ENCODE peak calls at places on chromosome 19, in seven cellular contexts. One of them, this sample, is unnamed.

GRCh38 chr19:55352746-55353145 is 1.8 kb downstream of the COX6B2 start:
- DNase-seq in endodermal cell: no peak
- DNase-seq in lower lobe of right lung: no peak
- DNase-seq in CD8-positive, alpha-beta memory T cell: no peak
- DNase-seq in tibial artery: no peak
- DNase-seq in thoracic aorta: no peak
- DNase-seq in pancreas: no peak
- DNase-seq in this sample: no peak

GRCh38 chr19:9306443-9306842 is 3.2 kb downstream of the ZNF699 start:
- DNase-seq in pancreas: no peak
- DNase-seq in CD8-positive, alpha-beta memory T cell: no peak
- DNase-seq in tibial artery: no peak
- DNase-seq in thoracic aorta: no peak
- DNase-seq in endodermal cell: no peak
- DNase-seq in lower lobe of right lung: no peak
- DNase-seq in this sample: no peak

GRCh38 chr19:48991823-48992570 is 1.1 kb downstream of the GYS1 start:
- DNase-seq in tibial artery: peak; percentile 90
- DNase-seq in lower lobe of right lung: peak; percentile 63
- DNase-seq in CD8-positive, alpha-beta memory T cell: no peak
- DNase-seq in endodermal cell: peak; percentile 80
- DNase-seq in thoracic aorta: peak; percentile 68
- DNase-seq in pancreas: no peak
- DNase-seq in this sample: peak; percentile 74

GRCh38 chr19:15471639-15472101 is 7.3 kb upstream of the RASAL3 start:
- DNase-seq in CD8-positive, alpha-beta memory T cell: no peak
- DNase-seq in lower lobe of right lung: no peak
- DNase-seq in pancreas: no peak
- DNase-seq in tibial artery: no peak
- DNase-seq in thoracic aorta: no peak
- DNase-seq in endodermal cell: peak; percentile 82
- DNase-seq in this sample: no peak

GRCh38 chr19:9323557-9323918 is 441 bp upstream of the ZNF559 start:
- DNase-seq in pancreas: peak; percentile 54
- DNase-seq in lower lobe of right lung: peak; percentile 67
- DNase-seq in CD8-positive, alpha-beta memory T cell: no peak
- DNase-seq in tibial artery: peak; percentile 83
- DNase-seq in thoracic aorta: peak; percentile 14
- DNase-seq in endodermal cell: no peak
- DNase-seq in this sample: peak; percentile 44

GRCh38 chr19:39937792-39938191 is 3.4 kb upstream of the FCGBP start:
- DNase-seq in pancreas: no peak
- DNase-seq in CD8-positive, alpha-beta memory T cell: no peak
- DNase-seq in lower lobe of right lung: no peak
- DNase-seq in endodermal cell: no peak
- DNase-seq in tibial artery: no peak
- DNase-seq in thoracic aorta: no peak
- DNase-seq in this sample: no peak

GRCh38 chr19:40717880-40718773 is 1.2 kb downstream of the ITPKC start:
- DNase-seq in CD8-positive, alpha-beta memory T cell: peak; percentile 4
- DNase-seq in tibial artery: peak; percentile 81
- DNase-seq in thoracic aorta: no peak
- DNase-seq in pancreas: peak; percentile 72
- DNase-seq in endodermal cell: peak; percentile 68
- DNase-seq in lower lobe of right lung: peak; percentile 74
- DNase-seq in this sample: peak; percentile 41

GRCh38 chr19:6273701-6274601 is 5.8 kb downstream of the MLLT1 start:
- DNase-seq in endodermal cell: no peak
- DNase-seq in pancreas: peak; percentile 75
- DNase-seq in lower lobe of right lung: peak; percentile 88
- DNase-seq in thoracic aorta: peak; percentile 90
- DNase-seq in CD8-positive, alpha-beta memory T cell: no peak
- DNase-seq in tibial artery: peak; percentile 98
- DNase-seq in this sample: peak; percentile 92

GRCh38 chr19:33601583-33601982 is 20.2 kb upstream of the CHST8 start:
- DNase-seq in lower lobe of right lung: no peak
- DNase-seq in thoracic aorta: no peak
- DNase-seq in tibial artery: no peak
- DNase-seq in pancreas: no peak
- DNase-seq in endodermal cell: no peak
- DNase-seq in CD8-positive, alpha-beta memory T cell: no peak
- DNase-seq in this sample: no peak

GRCh38 chr19:28705008-28705407 is 507.9 kb downstream of the UQCRFS1 start:
- DNase-seq in thoracic aorta: no peak
- DNase-seq in endodermal cell: no peak
- DNase-seq in pancreas: no peak
- DNase-seq in CD8-positive, alpha-beta memory T cell: no peak
- DNase-seq in tibial artery: no peak
- DNase-seq in lower lobe of right lung: no peak
- DNase-seq in this sample: no peak

GRCh38 chr19:47190167-47190727 is 40.8 kb downstream of the BBC3 start:
- DNase-seq in endodermal cell: no peak
- DNase-seq in tibial artery: peak; percentile 93
- DNase-seq in lower lobe of right lung: peak; percentile 88
- DNase-seq in thoracic aorta: peak; percentile 54
- DNase-seq in CD8-positive, alpha-beta memory T cell: peak; percentile 67
- DNase-seq in pancreas: peak; percentile 63
- DNase-seq in this sample: peak; percentile 38

GRCh38 chr19:7848779-7849457 is 18.9 kb downstream of the EVI5L start:
- DNase-seq in lower lobe of right lung: no peak
- DNase-seq in CD8-positive, alpha-beta memory T cell: no peak
- DNase-seq in tibial artery: no peak
- DNase-seq in pancreas: no peak
- DNase-seq in thoracic aorta: no peak
- DNase-seq in endodermal cell: no peak
- DNase-seq in this sample: no peak

GRCh38 chr19:28868836-28869235 is 344.1 kb downstream of the UQCRFS1 start:
- DNase-seq in CD8-positive, alpha-beta memory T cell: no peak
- DNase-seq in endodermal cell: no peak
- DNase-seq in tibial artery: no peak
- DNase-seq in lower lobe of right lung: no peak
- DNase-seq in pancreas: no peak
- DNase-seq in thoracic aorta: no peak
- DNase-seq in this sample: no peak

GRCh38 chr19:6528544-6529121 is 2.2 kb upstream of the TNFSF9 start:
- DNase-seq in pancreas: no peak
- DNase-seq in endodermal cell: peak; percentile 71
- DNase-seq in thoracic aorta: no peak
- DNase-seq in lower lobe of right lung: peak; percentile 57
- DNase-seq in tibial artery: peak; percentile 80
- DNase-seq in CD8-positive, alpha-beta memory T cell: no peak
- DNase-seq in this sample: no peak

GRCh38 chr19:30076751-30077670 is 135.0 kb downstream of the URI1 start:
- DNase-seq in pancreas: peak; percentile 41
- DNase-seq in lower lobe of right lung: no peak
- DNase-seq in CD8-positive, alpha-beta memory T cell: no peak
- DNase-seq in thoracic aorta: no peak
- DNase-seq in tibial artery: peak; percentile 41
- DNase-seq in endodermal cell: peak; percentile 38
- DNase-seq in this sample: no peak

GRCh38 chr19:58434217-58434616 is 5.7 kb downstream of the ZNF132 start:
- DNase-seq in tibial artery: no peak
- DNase-seq in CD8-positive, alpha-beta memory T cell: no peak
- DNase-seq in thoracic aorta: no peak
- DNase-seq in pancreas: no peak
- DNase-seq in lower lobe of right lung: no peak
- DNase-seq in endodermal cell: no peak
- DNase-seq in this sample: no peak

GRCh38 chr19:57302020-57302465 is 18.2 kb upstream of the ZNF543 start:
- DNase-seq in lower lobe of right lung: no peak
- DNase-seq in CD8-positive, alpha-beta memory T cell: no peak
- DNase-seq in thoracic aorta: no peak
- DNase-seq in pancreas: no peak
- DNase-seq in tibial artery: peak; percentile 75
- DNase-seq in endodermal cell: no peak
- DNase-seq in this sample: no peak

GRCh38 chr19:14519860-14520407 is 1.7 kb upstream of the DNAJB1 start:
- DNase-seq in lower lobe of right lung: no peak
- DNase-seq in thoracic aorta: no peak
- DNase-seq in endodermal cell: no peak
- DNase-seq in pancreas: peak; percentile 60
- DNase-seq in tibial artery: no peak
- DNase-seq in CD8-positive, alpha-beta memory T cell: no peak
- DNase-seq in this sample: no peak

GRCh38 chr19:57935731-57936130 is 529 bp upstream of the ZNF418 start:
- DNase-seq in CD8-positive, alpha-beta memory T cell: no peak
- DNase-seq in thoracic aorta: no peak
- DNase-seq in lower lobe of right lung: no peak
- DNase-seq in endodermal cell: no peak
- DNase-seq in pancreas: no peak
- DNase-seq in tibial artery: no peak
- DNase-seq in this sample: no peak

GRCh38 chr19:29704562-29705558 is 10.2 kb downstream of the C19orf12 start:
- DNase-seq in CD8-positive, alpha-beta memory T cell: no peak
- DNase-seq in lower lobe of right lung: no peak
- DNase-seq in tibial artery: no peak
- DNase-seq in pancreas: peak; percentile 16
- DNase-seq in thoracic aorta: no peak
- DNase-seq in endodermal cell: no peak
- DNase-seq in this sample: no peak

GRCh38 chr19:52786078-52786463 is 520 bp downstream of the ZNF600 start:
- DNase-seq in tibial artery: no peak
- DNase-seq in CD8-positive, alpha-beta memory T cell: peak; percentile 4
- DNase-seq in endodermal cell: peak; percentile 62
- DNase-seq in thoracic aorta: no peak
- DNase-seq in lower lobe of right lung: no peak
- DNase-seq in pancreas: peak; percentile 59
- DNase-seq in this sample: peak; percentile 4

GRCh38 chr19:35879068-35879467 is 10.7 kb downstream of the APLP1 start:
- DNase-seq in lower lobe of right lung: no peak
- DNase-seq in thoracic aorta: no peak
- DNase-seq in CD8-positive, alpha-beta memory T cell: no peak
- DNase-seq in tibial artery: no peak
- DNase-seq in endodermal cell: no peak
- DNase-seq in pancreas: no peak
- DNase-seq in this sample: no peak

GRCh38 chr19:48415869-48416268 is 22.4 kb downstream of the GRIN2D start:
- DNase-seq in tibial artery: no peak
- DNase-seq in endodermal cell: no peak
- DNase-seq in lower lobe of right lung: no peak
- DNase-seq in thoracic aorta: no peak
- DNase-seq in pancreas: no peak
- DNase-seq in CD8-positive, alpha-beta memory T cell: no peak
- DNase-seq in this sample: no peak

GRCh38 chr19:19822148-19822429 is 539 bp upstream of the ZNF506 start:
- DNase-seq in CD8-positive, alpha-beta memory T cell: no peak
- DNase-seq in lower lobe of right lung: no peak
- DNase-seq in thoracic aorta: no peak
- DNase-seq in endodermal cell: no peak
- DNase-seq in pancreas: peak; percentile 57
- DNase-seq in tibial artery: no peak
- DNase-seq in this sample: no peak

DNA sequence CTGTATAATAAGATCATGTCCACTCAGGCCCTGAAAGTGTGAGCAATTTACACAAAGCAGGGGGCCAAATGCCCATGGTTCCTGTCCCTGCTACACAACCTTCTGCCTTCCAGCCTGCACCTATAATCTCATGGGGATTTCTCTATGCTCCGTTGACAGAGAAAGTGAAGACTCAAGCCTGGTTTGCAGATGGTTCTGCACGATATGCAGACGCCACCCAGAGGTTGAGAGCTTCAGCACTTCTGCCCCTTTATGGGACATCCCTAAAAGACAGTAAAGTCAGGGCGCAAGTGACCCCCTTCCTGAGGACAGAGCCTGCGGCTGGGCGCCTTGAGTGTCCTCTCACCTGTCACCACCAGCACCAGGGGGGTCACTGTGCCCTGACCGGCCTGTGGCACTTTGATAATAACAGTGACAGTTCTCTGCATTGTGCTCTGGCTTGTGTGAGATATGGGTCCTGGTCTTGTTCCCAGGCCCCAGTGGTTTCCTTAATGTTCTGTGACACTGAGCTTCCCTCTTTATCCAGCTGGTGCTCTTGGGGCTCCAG is 15.1 kb downstream of the LILRA5 start:
- DNase-seq in thoracic aorta: no peak
- DNase-seq in endodermal cell: no peak
- DNase-seq in pancreas: no peak
- DNase-seq in tibial artery: no peak
- DNase-seq in CD8-positive, alpha-beta memory T cell: no peak
- DNase-seq in lower lobe of right lung: no peak
- DNase-seq in this sample: no peak
- H3K4me1 ChIP-seq in thoracic aorta: no peaks in the 10 kb centered on the region
- H3K4me1 ChIP-seq in endodermal cell: no peaks in the 10 kb centered on the region
- H3K4me1 ChIP-seq in pancreas: no peaks in the 10 kb centered on the region
- H3K4me1 ChIP-seq in tibial artery: no peaks in the 10 kb centered on the region
- H3K4me1 ChIP-seq in CD8-positive, alpha-beta memory T cell: no peaks in the 10 kb centered on the region
- H3K4me1 ChIP-seq in lower lobe of right lung: no peaks in the 10 kb centered on the region
- H3K4me1 ChIP-seq in this sample: no peaks in the 10 kb centered on the region

DNA sequence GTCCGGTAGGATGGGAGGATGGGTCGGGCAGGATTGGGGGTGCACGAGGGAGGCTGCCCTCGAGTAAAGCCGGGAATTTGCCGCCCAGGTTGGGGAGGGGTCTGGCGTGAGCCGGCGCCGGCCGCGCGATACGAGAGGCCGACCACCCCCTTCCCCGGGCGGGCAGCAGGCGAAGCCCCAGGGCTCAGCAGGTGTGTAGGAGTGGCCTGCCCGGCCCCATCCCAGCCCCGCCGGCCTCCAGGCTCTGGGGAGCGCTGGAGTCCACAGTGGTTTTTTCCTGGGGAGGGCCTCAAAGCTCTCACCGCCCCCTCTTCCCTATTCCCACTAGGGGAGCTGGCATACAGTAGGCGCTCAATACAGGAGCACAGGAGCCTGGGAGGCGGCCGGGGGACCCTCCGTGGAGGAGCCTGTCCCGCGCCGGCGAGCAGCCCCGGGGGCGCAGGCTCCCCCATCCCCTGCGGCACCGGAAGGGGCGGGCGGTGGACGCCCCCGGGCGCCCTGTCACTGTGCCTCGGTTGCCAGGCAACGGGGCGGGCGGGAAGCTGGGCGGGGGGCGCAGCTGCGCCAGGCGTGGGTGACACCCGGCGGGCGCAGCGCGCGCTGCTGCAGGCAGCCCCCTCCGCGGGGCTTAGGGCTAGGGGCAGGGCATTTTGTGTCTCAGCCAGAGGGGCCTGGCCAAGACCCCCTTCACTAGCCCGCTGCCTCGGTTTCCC is 3.5 kb upstream of the REXO1 start:
- DNase-seq in lower lobe of right lung: no peak
- DNase-seq in CD8-positive, alpha-beta memory T cell: peak; percentile 83
- DNase-seq in thoracic aorta: no peak
- DNase-seq in pancreas: no peak
- DNase-seq in endodermal cell: no peak
- DNase-seq in tibial artery: no peak
- DNase-seq in this sample: no peak
- H3K4me1 ChIP-seq in lower lobe of right lung: peaks cover 57% of the 10 kb centered on the region
- H3K4me1 ChIP-seq in CD8-positive, alpha-beta memory T cell: peaks cover 60% of the 10 kb centered on the region
- H3K4me1 ChIP-seq in thoracic aorta: peaks cover 23% of the 10 kb centered on the region
- H3K4me1 ChIP-seq in pancreas: peaks cover 3% of the 10 kb centered on the region
- H3K4me1 ChIP-seq in endodermal cell: peaks cover 9% of the 10 kb centered on the region
- H3K4me1 ChIP-seq in tibial artery: peaks cover 54% of the 10 kb centered on the region
- H3K4me1 ChIP-seq in this sample: peaks cover 8% of the 10 kb centered on the region

GRCh38 chr19:31520633-31521032 is 171.4 kb upstream of the TSHZ3 start:
- DNase-seq in thoracic aorta: no peak
- DNase-seq in tibial artery: no peak
- DNase-seq in CD8-positive, alpha-beta memory T cell: no peak
- DNase-seq in lower lobe of right lung: no peak
- DNase-seq in pancreas: no peak
- DNase-seq in endodermal cell: no peak
- DNase-seq in this sample: no peak
- H3K4me1 ChIP-seq in thoracic aorta: no peaks in the 10 kb centered on the region
- H3K4me1 ChIP-seq in tibial artery: no peaks in the 10 kb centered on the region
- H3K4me1 ChIP-seq in CD8-positive, alpha-beta memory T cell: no peaks in the 10 kb centered on the region
- H3K4me1 ChIP-seq in lower lobe of right lung: no peaks in the 10 kb centered on the region
- H3K4me1 ChIP-seq in pancreas: no peaks in the 10 kb centered on the region
- H3K4me1 ChIP-seq in endodermal cell: peaks cover 18% of the 10 kb centered on the region
- H3K4me1 ChIP-seq in this sample: no peaks in the 10 kb centered on the region

GRCh38 chr19:45769054-45769782 is at the start of gene SIX5:
- DNase-seq in pancreas: peak; percentile 100
- DNase-seq in lower lobe of right lung: peak; percentile 97
- DNase-seq in CD8-positive, alpha-beta memory T cell: peak; percentile 87
- DNase-seq in tibial artery: peak; percentile 99
- DNase-seq in endodermal cell: peak; percentile 99
- DNase-seq in thoracic aorta: peak; percentile 88
- DNase-seq in this sample: peak; percentile 97
- H3K4me1 ChIP-seq in pancreas: peaks cover 33% of the 10 kb centered on the region
- H3K4me1 ChIP-seq in lower lobe of right lung: peaks cover 40% of the 10 kb centered on the region
- H3K4me1 ChIP-seq in CD8-positive, alpha-beta memory T cell: no peaks in the 10 kb centered on the region
- H3K4me1 ChIP-seq in tibial artery: peaks cover 38% of the 10 kb centered on the region
- H3K4me1 ChIP-seq in endodermal cell: peaks cover 13% of the 10 kb centered on the region
- H3K4me1 ChIP-seq in thoracic aorta: peaks cover 24% of the 10 kb centered on the region
- H3K4me1 ChIP-seq in this sample: peaks cover 28% of the 10 kb centered on the region